ENCODE peak calls at places on chromosomes 6 and 20, in nine cellular contexts. B is WERI-Rb-1; K is H1; N is thyroid gland; I is adrenal gland; L is IMR-90; W is CD4-positive, CD25-positive, alpha-beta regulatory T cell; R is dorsolateral prefrontal cortex; E is PC-9. J is an unnamed sample.

GRCh38 chr6:31490115-31490873 is 7.7 kb upstream of the MICB start:
- DNase-seq in B (no peak), K (no peak), N (no peak), I (no peak), L (no peak), W (no peak), R (no peak), E (no peak), J (no peak)

GRCh38 chr6:102981631-102982030 is 1588.1 kb downstream of the GRIK2 start:
- DNase-seq in B (no peak), K (no peak), N (no peak), I (no peak), L (no peak), W (no peak), R (no peak), E (no peak), J (no peak)

GRCh38 chr6:15897063-15897934 is 231.6 kb upstream of the MYLIP start:
- DNase-seq in B (no peak), K (no peak), N (peak; percentile 3), I (peak; percentile 87), L (peak; percentile 5), W (no peak), R (no peak), E (no peak), J (peak; percentile 19)

GRCh38 chr6:34476462-34476861 is 10.6 kb downstream of the PACSIN1 start:
- DNase-seq in B (peak; percentile 98), K (no peak), N (no peak), I (no peak), L (no peak), W (no peak), R (no peak), E (no peak), J (no peak)

GRCh38 chr6:52391599-52391998 is 28.5 kb upstream of the EFHC1 start:
- DNase-seq in B (no peak), K (no peak), N (no peak), I (no peak), L (no peak), W (no peak), R (no peak), E (no peak), J (no peak)

GRCh38 chr20:11686195-11686594 is 231.5 kb upstream of the BTBD3 start:
- DNase-seq in B (no peak), K (no peak), N (no peak), I (no peak), L (no peak), W (no peak), R (no peak), E (no peak), J (no peak)

GRCh38 chr6:127298475-127298874 is 31.8 kb downstream of the RNF146 start:
- DNase-seq in B (no peak), K (no peak), N (no peak), I (no peak), L (no peak), W (no peak), R (no peak), E (no peak), J (no peak)

GRCh38 chr20:62167474-62167873 is 15.4 kb upstream of the MTG2 start:
- DNase-seq in B (no peak), K (no peak), N (no peak), I (no peak), L (no peak), W (no peak), R (no peak), E (no peak), J (no peak)

GRCh38 chr20:2748551-2749342 is 51.7 kb downstream of the CPXM1 start:
- DNase-seq in B (no peak), K (peak; percentile 33), N (no peak), I (peak; percentile 24), L (no peak), W (no peak), R (no peak), E (no peak), J (no peak)

GRCh38 chr6:23013776-23014175 is 444.4 kb downstream of the HDGFL1 start:
- DNase-seq in B (no peak), K (no peak), N (no peak), I (no peak), L (peak; percentile 80), W (no peak), R (no peak), E (no peak), J (no peak)

GRCh38 chr6:95548188-95548837 is 29.0 kb upstream of the MANEA start:
- DNase-seq in B (peak; percentile 64), K (no peak), N (no peak), I (no peak), L (no peak), W (no peak), R (no peak), E (no peak), J (no peak)

GRCh38 chr6:157123245-157123644 is 200.1 kb downstream of the TMEM242 start:
- DNase-seq in B (no peak), K (no peak), N (no peak), I (no peak), L (no peak), W (no peak), R (no peak), E (no peak), J (no peak)
- H3K27me3 ChIP-seq in B (no peaks in the 10 kb centered on the region), K (no peaks in the 10 kb centered on the region), N (no peaks in the 10 kb centered on the region), I (no peaks in the 10 kb centered on the region), L (no peaks in the 10 kb centered on the region), W (no peaks in the 10 kb centered on the region), R (no peaks in the 10 kb centered on the region), E (no peaks in the 10 kb centered on the region), J (no peaks in the 10 kb centered on the region)

DNA sequence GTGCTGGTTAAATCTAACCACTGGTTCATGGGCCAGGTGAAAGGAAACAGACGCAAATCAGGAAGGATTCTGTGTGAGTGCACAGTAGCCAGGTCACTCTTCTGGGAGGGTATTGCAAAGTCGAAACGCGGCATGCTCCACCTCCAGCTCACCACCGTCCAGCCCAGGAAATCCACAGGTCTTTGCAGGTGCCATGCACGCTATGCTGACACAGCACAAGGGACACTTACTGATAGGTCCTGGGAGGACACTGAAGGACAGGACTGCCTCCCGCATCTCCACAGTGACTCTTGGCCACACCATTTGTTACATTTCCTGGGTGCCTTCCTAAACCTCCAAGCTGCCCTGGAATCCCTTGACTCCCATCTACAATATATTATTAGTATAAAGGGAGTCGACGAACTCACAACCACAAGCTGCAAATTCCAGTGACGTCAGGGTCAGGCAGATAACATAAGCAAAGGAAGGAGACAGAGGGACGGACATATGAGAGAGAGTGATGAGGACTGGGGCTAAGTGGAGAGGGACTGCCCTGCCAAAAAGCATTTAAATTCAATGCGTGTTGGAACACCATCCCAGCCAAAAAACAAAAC is 106.9 kb downstream of the JPH2 start:
- DNase-seq in B (no peak), K (no peak), N (no peak), I (peak; percentile 41), L (peak; percentile 71), W (no peak), R (no peak), E (no peak), J (no peak)
- H3K4me3 ChIP-seq in B (no peak overlapping the region), K (no peak overlapping the region), N (no peak overlapping the region), I (no peak overlapping the region), L (no peak overlapping the region), W (no peak overlapping the region), R (no peak overlapping the region), E (no peak overlapping the region), J (no peak overlapping the region)

DNA sequence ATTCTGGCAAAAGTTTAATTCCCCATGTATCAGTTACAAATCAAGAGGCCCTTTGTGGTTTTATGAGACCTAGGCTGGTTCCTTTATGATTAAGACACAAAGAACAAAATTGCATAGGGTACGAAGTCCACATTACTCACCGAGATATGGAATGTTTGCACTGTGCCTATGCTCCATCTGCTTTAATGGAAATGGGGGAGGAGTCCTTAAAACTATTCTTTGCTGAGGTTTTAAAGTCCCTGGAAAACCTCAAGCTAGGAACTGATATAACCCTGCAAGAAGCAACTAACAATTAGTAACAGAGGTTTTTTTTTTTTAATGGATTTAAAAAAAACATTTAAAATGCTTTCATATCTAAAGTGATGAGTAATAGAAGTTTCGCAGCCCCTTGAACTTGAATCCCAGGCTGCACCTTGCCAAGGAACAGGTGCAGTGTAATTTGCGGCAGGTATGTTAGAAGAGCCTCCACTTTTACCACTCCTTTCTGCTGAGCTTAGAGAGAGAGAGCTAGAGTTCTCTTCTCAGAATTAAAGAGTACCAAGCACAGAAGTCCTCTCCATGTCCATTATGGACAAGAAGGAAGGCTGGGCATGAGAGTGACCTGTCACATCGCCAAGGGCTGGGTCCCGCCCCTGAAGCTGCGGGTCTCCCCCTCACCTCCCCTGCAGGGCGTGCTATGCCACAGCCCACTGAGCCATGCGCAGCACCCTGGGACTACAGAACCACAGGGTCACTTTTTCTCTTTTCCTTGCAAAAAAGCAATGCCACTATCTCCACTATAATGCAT is 2.3 kb downstream of the SERPINB1 start:
- DNase-seq in B (no peak), K (no peak), N (peak; percentile 55), I (no peak), L (peak; percentile 83), W (no peak), R (no peak), E (peak; percentile 90), J (no peak)
- H3K27me3 ChIP-seq in B (no peaks in the 10 kb centered on the region), K (no peaks in the 10 kb centered on the region), N (no peaks in the 10 kb centered on the region), I (no peaks in the 10 kb centered on the region), L (no peaks in the 10 kb centered on the region), W (no peaks in the 10 kb centered on the region), R (no peaks in the 10 kb centered on the region), E (no peaks in the 10 kb centered on the region), J (no peaks in the 10 kb centered on the region)

GRCh38 chr6:132199343-132199742 is 201.9 kb downstream of the MOXD1 start:
- DNase-seq in B (no peak), K (no peak), N (no peak), I (no peak), L (peak; percentile 90), W (no peak), R (no peak), E (no peak), J (no peak)
- H3K4me3 ChIP-seq in B (no peak overlapping the region), K (no peak overlapping the region), N (no peak overlapping the region), I (no peak overlapping the region), L (peak overlapping the region; percentile 17), W (no peak overlapping the region), R (no peak overlapping the region), E (no peak overlapping the region), J (no peak overlapping the region)

J was measured in left ventricle myocardium inferior.